ENCODE peak calls at places on chromosome 1, in ten cellular contexts. T is fibroblast of mammary gland; B is neuronal stem cell; H is spleen; O is naive thymus-derived CD4-positive, alpha-beta T cell; L is T-helper 1 cell; P is Peyer's patch; V is caudate nucleus; G is activated naive CD8-positive, alpha-beta T cell treated with anti-CD3 and anti-CD28 coated beads, Interleukin-2, amount 50 U/mL, for 16 hours; X is mesendoderm. F is an unnamed sample.
A peak's percentile ranks its signal among the peaks of the same experiment; 100 is the strongest.

GRCh38 chr1:102102276-102102780 is 105.6 kb upstream of the OLFM3 start:
- DNase-seq in T (no peak), B (no peak), H (no peak), O (no peak), L (no peak), P (no peak), V (no peak), G (no peak), X (peak; percentile 64), F (no peak)

GRCh38 chr1:67735806-67736627 is 51.0 kb downstream of the GADD45A start:
- DNase-seq in T (peak; percentile 94), B (no peak), H (peak; percentile 88), O (peak; percentile 9), L (no peak), P (peak; percentile 79), V (peak; percentile 10), G (no peak), X (peak; percentile 44), F (no peak)

GRCh38 chr1:5522605-5523145 is 469.6 kb downstream of the NPHP4 start:
- DNase-seq in T (no peak), B (no peak), H (no peak), O (no peak), L (no peak), P (no peak), V (no peak), G (no peak), X (no peak), F (no peak)

GRCh38 chr1:82838066-82838465 is 1037.3 kb downstream of the ADGRL2 start:
- DNase-seq in T (peak; percentile 57), B (peak; percentile 30), H (no peak), O (no peak), L (no peak), P (no peak), V (no peak), G (no peak), X (peak; percentile 16), F (no peak)

GRCh38 chr1:215358356-215358755 is 208.7 kb upstream of the KCTD3 start:
- DNase-seq in T (no peak), B (no peak), H (no peak), O (no peak), L (no peak), P (no peak), V (no peak), G (no peak), X (no peak), F (no peak)

GRCh38 chr1:12148160-12148957 is 18.4 kb upstream of the TNFRSF1B start:
- DNase-seq in T (no peak), B (no peak), H (no peak), O (no peak), L (no peak), P (no peak), V (no peak), G (no peak), X (no peak), F (no peak)

GRCh38 chr1:198701766-198702539 is 63.1 kb downstream of the PTPRC start:
- DNase-seq in T (no peak), B (no peak), H (no peak), O (no peak), L (no peak), P (no peak), V (no peak), G (no peak), X (peak; percentile 11), F (no peak)

GRCh38 chr1:61083799-61084385 is 1.5 kb downstream of the NFIA start:
- DNase-seq in T (no peak), B (no peak), H (no peak), O (no peak), L (no peak), P (no peak), V (no peak), G (no peak), X (no peak), F (no peak)

GRCh38 chr1:182707116-182707515 is 22.7 kb upstream of the RGS8 start:
- DNase-seq in T (no peak), B (no peak), H (no peak), O (no peak), L (no peak), P (no peak), V (no peak), G (no peak), X (no peak), F (no peak)

GRCh38 chr1:214360525-214361164 is 79.7 kb downstream of the SMYD2 start:
- DNase-seq in T (no peak), B (no peak), H (no peak), O (no peak), L (no peak), P (no peak), V (no peak), G (no peak), X (no peak), F (no peak)

GRCh38 chr1:31433396-31433930 is 20.4 kb downstream of the SERINC2 start:
- DNase-seq in T (no peak), B (no peak), H (no peak), O (no peak), L (no peak), P (peak; percentile 11), V (no peak), G (no peak), X (no peak), F (no peak)

GRCh38 chr1:151934048-151934493 is 24.8 kb upstream of the THEM4 start:
- DNase-seq in T (peak; percentile 68), B (peak; percentile 32), H (no peak), O (no peak), L (peak; percentile 39), P (no peak), V (no peak), G (no peak), X (peak; percentile 82), F (peak; percentile 36)

GRCh38 chr1:236292425-236292824 is 10.7 kb upstream of the ERO1B start:
- DNase-seq in T (no peak), B (no peak), H (no peak), O (no peak), L (no peak), P (no peak), V (no peak), G (no peak), X (no peak), F (no peak)

GRCh38 chr1:29698033-29698432 is 461.7 kb downstream of the PTPRU start:
- DNase-seq in T (peak; percentile 74), B (peak; percentile 57), H (no peak), O (no peak), L (no peak), P (no peak), V (no peak), G (no peak), X (peak; percentile 86), F (peak; percentile 2)

GRCh38 chr1:95035536-95035935 is 37.2 kb downstream of the ALG14 start:
- DNase-seq in T (peak; percentile 95), B (no peak), H (no peak), O (no peak), L (no peak), P (no peak), V (no peak), G (no peak), X (no peak), F (no peak)